ENCODE peak calls at places on chromosome 20, in five cellular contexts. G, T, L, R and C are unnamed samples.

GRCh38 chr20:50729925-50730764 is 1.2 kb upstream of the PARD6B start:
- DNase-seq in R (peak), L (no peak), G (no peak), T (no peak), C (no peak)

GRCh38 chr20:34145280-34145819 is 33.3 kb upstream of the EIF2S2 start:
- DNase-seq in T (no peak), R (no peak), L (no peak), G (no peak), C (no peak)

GRCh38 chr20:51563141-51563596 is 20.6 kb upstream of the NFATC2 start:
- DNase-seq in R (no peak), G (no peak), T (no peak), L (no peak), C (no peak)

GRCh38 chr20:87372-87771 is at the start of gene DEFB125:
- DNase-seq in L (no peak), T (no peak), G (no peak), R (no peak), C (no peak)

GRCh38 chr20:20085071-20085470 is 32.7 kb downstream of the CFAP61 start:
- DNase-seq in R (no peak), T (peak), L (no peak), G (no peak), C (no peak)

GRCh38 chr20:2867081-2867860 is 6.0 kb upstream of the PTPRA start:
- DNase-seq in L (no peak), G (no peak), R (no peak), T (no peak), C (no peak)

GRCh38 chr20:53032021-53033001 is 60.2 kb downstream of the TSHZ2 start:
- DNase-seq in R (peak), T (no peak), L (no peak), G (no peak), C (no peak)

GRCh38 chr20:64188682-64189529 is 24.7 kb downstream of the MYT1 start:
- DNase-seq in R (peak), T (no peak), G (peak), L (no peak), C (no peak)

GRCh38 chr20:53040678-53041674 is 68.8 kb downstream of the TSHZ2 start:
- DNase-seq in G (no peak), R (peak), L (no peak), T (peak), C (peak)

GRCh38 chr20:39004508-39004907 is 42.4 kb downstream of the DHX35 start:
- DNase-seq in R (no peak), T (no peak), G (no peak), L (no peak), C (no peak)

GRCh38 chr20:52003976-52004375 is 187.6 kb downstream of the ZFP64 start:
- DNase-seq in T (no peak), G (no peak), L (no peak), R (no peak), C (no peak)

GRCh38 chr20:41329435-41330342 is 10.9 kb upstream of the LPIN3 start:
- DNase-seq in R (peak), T (peak), L (no peak), G (no peak), C (peak)

GRCh38 chr20:14310977-14311654 is 26.3 kb downstream of the FLRT3 start:
- DNase-seq in R (no peak), T (no peak), L (no peak), G (no peak), C (no peak)

GRCh38 chr20:21243811-21244210 is 59.3 kb upstream of the XRN2 start:
- DNase-seq in L (no peak), T (no peak), R (no peak), G (no peak), C (no peak)

GRCh38 chr20:8154636-8155035 is 22.6 kb downstream of the PLCB1 start:
- DNase-seq in R (no peak), T (no peak), G (no peak), L (no peak), C (no peak)

GRCh38 chr20:17545127-17545526 is 13.9 kb upstream of the BFSP1 start:
- DNase-seq in R (no peak), T (no peak), L (no peak), G (no peak), C (no peak)

GRCh38 chr20:63190828-63191227 is 25.1 kb downstream of the YTHDF1 start:
- DNase-seq in L (no peak), R (no peak), G (no peak), T (no peak), C (no peak)

GRCh38 chr20:34017610-34018009 is 23.9 kb downstream of the RALY start:
- DNase-seq in R (peak), G (no peak), T (no peak), L (no peak), C (no peak)

GRCh38 chr20:51914758-51915157 is 112.4 kb upstream of the SALL4 start:
- DNase-seq in G (no peak), T (no peak), L (no peak), R (no peak), C (no peak)

GRCh38 chr20:63950701-63951397 is 5.4 kb downstream of the UCKL1 start:
- DNase-seq in R (no peak), T (no peak), L (no peak), G (no peak), C (no peak)

GRCh38 chr20:8095648-8096572 is 36.2 kb upstream of the PLCB1 start:
- DNase-seq in G (no peak), R (peak), T (no peak), L (no peak), C (no peak)

GRCh38 chr20:37284691-37285124 is 4.7 kb upstream of the MANBAL start:
- DNase-seq in T (no peak), R (no peak), G (no peak), L (no peak), C (no peak)

GRCh38 chr20:48180637-48181036 is 395.4 kb upstream of the SULF2 start:
- DNase-seq in L (no peak), G (peak), T (no peak), R (no peak), C (no peak)

GRCh38 chr20:3681931-3682820 is at the start of gene ADAM33:
- DNase-seq in L (no peak), R (peak), T (peak), G (no peak), C (no peak)

GRCh38 chr20:63957004-63957689 is 931 bp upstream of the UCKL1 start:
- DNase-seq in L (peak), T (peak), R (peak), G (no peak), C (no peak)

GRCh38 chr20:60255866-60256265 is 297.6 kb downstream of the CDH26 start:
- DNase-seq in T (no peak), G (no peak), R (no peak), L (no peak), C (no peak)

GRCh38 chr20:3646651-3647050 is 16.5 kb downstream of the GFRA4 start:
- DNase-seq in R (no peak), L (no peak), T (no peak), G (no peak), C (no peak)

GRCh38 chr20:32966382-32966781 is 37.9 kb downstream of the SUN5 start:
- DNase-seq in T (no peak), L (no peak), G (no peak), R (no peak), C (no peak)

GRCh38 chr20:43744121-43744520 is 17.3 kb upstream of the GTSF1L start:
- DNase-seq in G (no peak), T (no peak), L (no peak), R (no peak), C (no peak)

GRCh38 chr20:5821627-5822215 is 71.5 kb downstream of the SHLD1 start:
- DNase-seq in G (no peak), T (no peak), R (no peak), L (no peak), C (no peak)

GRCh38 chr20:5827098-5827853 is 77.1 kb downstream of the SHLD1 start:
- DNase-seq in R (no peak), G (no peak), L (no peak), T (no peak), C (no peak)

GRCh38 chr20:5822569-5822968 is 72.4 kb downstream of the SHLD1 start:
- DNase-seq in R (no peak), T (no peak), L (peak), G (no peak), C (no peak)

GRCh38 chr20:5827861-5828260 is 77.7 kb downstream of the SHLD1 start:
- DNase-seq in L (no peak), G (no peak), T (no peak), R (no peak), C (no peak)

GRCh38 chr20:5825136-5825719 is 75.0 kb downstream of the SHLD1 start:
- DNase-seq in L (no peak), T (no peak), G (no peak), R (no peak), C (no peak)
- TF ChIP-seq CTCF in L (no peak), T (peak), G (no peak), R (no peak), C (no peak)

GRCh38 chr20:31720486-31721407 is 1.9 kb downstream of the BCL2L1 start:
- DNase-seq in G (peak), R (no peak), T (no peak), L (no peak), C (no peak)

GRCh38 chr20:31721408-31722332 is 998 bp downstream of the BCL2L1 start:
- DNase-seq in G (no peak), T (peak), L (no peak), R (no peak), C (no peak)

GRCh38 chr20:31719644-31720485 is 2.8 kb downstream of the BCL2L1 start:
- DNase-seq in R (no peak), T (no peak), G (peak), L (no peak), C (no peak)

GRCh38 chr20:31723282-31724078 is 812 bp upstream of the BCL2L1 start:
- DNase-seq in G (peak), R (peak), L (peak), T (peak), C (peak)

DNA sequence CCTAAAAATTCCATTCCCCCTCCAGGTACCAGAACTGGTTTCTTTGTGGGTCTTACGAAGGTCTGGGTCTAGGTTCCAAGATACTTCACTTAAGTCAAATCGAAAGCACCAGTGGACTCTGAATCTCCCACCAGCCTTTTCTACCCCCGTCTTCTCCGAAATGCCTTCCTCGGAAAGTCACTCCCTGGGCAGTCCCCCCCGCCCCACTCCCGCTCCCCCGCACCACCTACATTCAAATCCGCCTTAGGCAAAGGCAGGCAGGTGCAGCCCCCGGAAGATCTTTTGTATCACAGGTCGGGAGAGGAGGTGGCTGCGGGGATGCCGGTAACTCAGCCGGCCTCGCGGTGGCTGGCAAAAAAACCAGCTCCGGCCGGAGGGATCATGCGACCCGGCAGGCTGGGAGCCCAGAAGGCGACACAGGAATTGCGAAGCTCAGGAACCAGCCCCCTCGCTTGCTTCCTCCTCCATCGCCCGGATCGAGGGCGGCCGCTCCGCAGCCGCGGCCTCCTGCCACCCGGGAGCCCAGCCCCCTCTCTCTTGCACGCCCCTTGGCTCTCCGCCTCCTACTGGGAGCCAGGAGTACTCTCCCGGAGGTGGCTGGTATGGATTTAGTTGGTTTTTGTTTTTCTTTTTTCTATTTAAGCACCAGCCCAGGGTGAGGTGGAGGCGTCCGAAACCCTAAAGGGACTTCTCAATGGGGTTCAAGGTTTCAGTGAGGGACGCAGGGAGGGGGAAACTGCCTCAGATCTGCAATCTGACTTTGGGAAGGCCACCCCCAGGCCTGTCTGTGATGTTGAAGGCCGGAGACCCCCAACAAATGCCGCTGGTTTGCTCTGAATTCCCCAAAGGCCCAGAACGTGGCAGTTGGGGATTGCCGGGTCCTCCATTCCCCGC is at the start of gene BCL2L1:
- DNase-seq in T (peak), G (peak), L (peak), R (peak), C (no peak)
- TF ChIP-seq CTCF in T (peak), G (peak), L (peak), R (peak), C (peak)

GRCh38 chr20:58637466-58638198 is 13.5 kb upstream of the STX16 start:
- DNase-seq in R (no peak), T (no peak), G (no peak), L (no peak), C (no peak)

GRCh38 chr20:58634818-58635665 is 16.0 kb upstream of the STX16 start:
- DNase-seq in T (no peak), G (no peak), R (no peak), L (no peak), C (no peak)

GRCh38 chr20:58636396-58636982 is 14.6 kb upstream of the STX16 start:
- DNase-seq in R (no peak), L (no peak), T (no peak), G (no peak), C (no peak)

GRCh38 chr20:58638467-58639181 is 12.5 kb upstream of the STX16 start:
- DNase-seq in T (no peak), L (no peak), G (no peak), R (no peak), C (no peak)

GRCh38 chr20:58636983-58637421 is 14.1 kb upstream of the STX16 start:
- DNase-seq in G (no peak), L (no peak), T (no peak), R (no peak), C (no peak)
- TF ChIP-seq CTCF in G (no peak), L (no peak), T (no peak), R (peak), C (no peak)

DNA sequence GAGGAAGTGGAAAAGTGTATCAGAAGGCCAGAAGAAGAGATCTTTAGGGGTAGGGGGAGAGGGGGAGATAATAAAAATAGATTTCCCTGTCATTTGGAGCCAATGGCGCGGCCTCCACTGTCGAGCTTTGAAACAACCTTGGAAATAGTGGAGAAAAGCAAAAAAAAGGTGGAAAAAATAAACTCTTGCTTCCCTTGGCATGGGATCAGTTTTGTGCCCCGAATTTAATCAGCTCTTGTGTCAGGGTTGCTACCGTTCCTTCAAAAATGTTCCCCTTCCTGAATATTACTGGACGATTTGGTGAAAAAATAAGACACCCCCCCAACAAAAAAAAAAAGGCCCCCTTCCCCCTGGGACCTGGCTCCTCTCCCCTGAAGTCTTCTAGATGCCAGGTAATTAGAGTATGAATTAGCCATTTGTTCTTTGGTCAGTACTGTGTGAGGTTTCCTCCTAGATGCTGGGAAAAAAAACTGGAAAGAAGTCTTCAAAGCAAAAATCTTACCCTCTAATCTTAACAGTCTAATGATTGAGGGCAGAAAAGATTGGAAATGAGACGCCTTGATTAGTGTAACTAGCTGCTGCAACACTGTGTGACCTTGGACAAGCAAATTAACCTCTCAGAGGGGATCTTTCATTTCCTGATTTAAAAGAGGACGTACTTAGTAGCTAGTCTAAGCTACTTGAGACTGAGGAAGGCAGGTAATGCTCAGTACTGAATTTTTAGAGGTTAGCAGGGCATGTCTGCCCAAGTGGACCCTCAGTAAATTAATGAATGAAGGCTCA is 872 bp upstream of the RBM39 start:
- DNase-seq in T (no peak), G (no peak), R (peak), L (no peak), C (no peak)
- TF ChIP-seq CTCF in T (no peak), G (no peak), R (no peak), L (no peak), C (no peak)

GRCh38 chr20:23244207-23244915 is 106.2 kb upstream of the NXT1 start:
- DNase-seq in L (no peak), G (no peak), R (peak), T (peak), C (no peak)
- TF ChIP-seq CTCF in L (no peak), G (no peak), R (no peak), T (no peak), C (no peak)

GRCh38 chr20:11919046-11919445 is 1.4 kb downstream of the BTBD3 start:
- DNase-seq in R (peak), G (peak), L (no peak), T (no peak), C (no peak)
- TF ChIP-seq CTCF in R (no peak), G (peak), L (no peak), T (no peak), C (no peak)